ENCODE peak calls at places on chromosomes 3 and 15, in nine cellular contexts. I is coronary artery, R is ovary, E is lower leg skin, S is psoas muscle, M is mammary epithelial cell, V is A549, L is heart left ventricle, X is GM23338. J is an unnamed sample.

GRCh38 chr3:167559922-167560321 is 86.1 kb upstream of the SERPINI2 start:
- DNase-seq in R (no peak), S (no peak), E (no peak), M (no peak), L (no peak), X (no peak), I (no peak), V (no peak), J (no peak)

GRCh38 chr15:63994073-63994600 is 52.1 kb downstream of the DAPK2 start:
- DNase-seq in X (no peak), V (no peak), R (no peak), M (no peak), S (no peak), E (no peak), I (no peak), L (no peak), J (peak)

GRCh38 chr3:183224581-183224980 is 28.5 kb upstream of the B3GNT5 start:
- DNase-seq in I (no peak), R (no peak), X (no peak), S (no peak), V (no peak), M (no peak), L (no peak), E (no peak), J (no peak)

GRCh38 chr3:144362126-144362525 is 390.5 kb downstream of the DIPK2A start:
- DNase-seq in X (no peak), E (no peak), M (peak), I (no peak), R (no peak), S (no peak), L (no peak), V (no peak), J (peak)

GRCh38 chr3:127712881-127713771 is 40.4 kb downstream of the ABTB1 start:
- DNase-seq in E (no peak), S (no peak), M (no peak), R (no peak), X (no peak), L (no peak), V (no peak), I (no peak), J (no peak)

GRCh38 chr3:63967675-63968611 is 55.4 kb downstream of the PSMD6 start:
- DNase-seq in R (peak), S (peak), M (peak), L (no peak), I (no peak), X (no peak), V (no peak), E (peak), J (peak)

GRCh38 chr3:182812123-182812522 is 18.8 kb downstream of the ATP11B start:
- DNase-seq in V (no peak), M (no peak), E (no peak), R (no peak), L (no peak), X (no peak), I (no peak), S (no peak), J (no peak)

GRCh38 chr15:36785396-36785795 is 206.0 kb downstream of the CDIN1 start:
- DNase-seq in L (no peak), R (no peak), S (no peak), E (no peak), M (no peak), V (no peak), I (no peak), X (no peak), J (no peak)

GRCh38 chr3:124438813-124439212 is 291.4 kb upstream of the UMPS start:
- DNase-seq in S (no peak), E (no peak), I (no peak), M (no peak), X (peak), V (no peak), R (no peak), L (no peak), J (no peak)

GRCh38 chr15:31433101-31433500 is 106.5 kb downstream of the KLF13 start:
- DNase-seq in L (no peak), R (no peak), S (no peak), V (no peak), I (no peak), X (no peak), M (no peak), E (no peak), J (peak)

GRCh38 chr15:22808240-22808639 is 21.8 kb downstream of the NIPA1 start:
- DNase-seq in V (no peak), I (no peak), L (no peak), E (peak), X (no peak), M (no peak), R (no peak), S (no peak), J (no peak)

GRCh38 chr3:175672119-175672689 is 813.1 kb downstream of the NAALADL2 start:
- DNase-seq in V (peak), X (no peak), I (no peak), S (no peak), E (no peak), M (no peak), R (no peak), L (no peak), J (no peak)

GRCh38 chr3:184786271-184787010 is 25.5 kb upstream of the VPS8 start:
- DNase-seq in I (peak), V (no peak), L (peak), X (no peak), S (peak), R (peak), M (peak), E (peak), J (peak)

GRCh38 chr3:147613710-147614109 is 204.5 kb downstream of the ZIC1 start:
- DNase-seq in M (no peak), R (no peak), S (no peak), E (no peak), X (no peak), I (no peak), V (no peak), L (no peak), J (no peak)

GRCh38 chr3:190533511-190534282 is 19.8 kb downstream of the IL1RAP start:
- DNase-seq in M (peak), I (peak), S (peak), R (peak), X (peak), L (peak), E (peak), V (peak), J (peak)

GRCh38 chr15:43144512-43144911 is 11.1 kb downstream of the TMEM62 start:
- DNase-seq in R (no peak), I (no peak), S (no peak), X (no peak), L (no peak), V (no peak), M (no peak), E (no peak), J (no peak)

GRCh38 chr15:27815035-27815434 is 284.1 kb downstream of the OCA2 start:
- DNase-seq in X (no peak), I (peak), R (no peak), S (no peak), L (no peak), M (no peak), V (no peak), E (no peak), J (no peak)

GRCh38 chr15:88882745-88883144 is 12.6 kb downstream of the HAPLN3 start:
- DNase-seq in S (no peak), E (no peak), L (no peak), R (no peak), M (no peak), X (no peak), V (no peak), I (no peak), J (peak)

DNA sequence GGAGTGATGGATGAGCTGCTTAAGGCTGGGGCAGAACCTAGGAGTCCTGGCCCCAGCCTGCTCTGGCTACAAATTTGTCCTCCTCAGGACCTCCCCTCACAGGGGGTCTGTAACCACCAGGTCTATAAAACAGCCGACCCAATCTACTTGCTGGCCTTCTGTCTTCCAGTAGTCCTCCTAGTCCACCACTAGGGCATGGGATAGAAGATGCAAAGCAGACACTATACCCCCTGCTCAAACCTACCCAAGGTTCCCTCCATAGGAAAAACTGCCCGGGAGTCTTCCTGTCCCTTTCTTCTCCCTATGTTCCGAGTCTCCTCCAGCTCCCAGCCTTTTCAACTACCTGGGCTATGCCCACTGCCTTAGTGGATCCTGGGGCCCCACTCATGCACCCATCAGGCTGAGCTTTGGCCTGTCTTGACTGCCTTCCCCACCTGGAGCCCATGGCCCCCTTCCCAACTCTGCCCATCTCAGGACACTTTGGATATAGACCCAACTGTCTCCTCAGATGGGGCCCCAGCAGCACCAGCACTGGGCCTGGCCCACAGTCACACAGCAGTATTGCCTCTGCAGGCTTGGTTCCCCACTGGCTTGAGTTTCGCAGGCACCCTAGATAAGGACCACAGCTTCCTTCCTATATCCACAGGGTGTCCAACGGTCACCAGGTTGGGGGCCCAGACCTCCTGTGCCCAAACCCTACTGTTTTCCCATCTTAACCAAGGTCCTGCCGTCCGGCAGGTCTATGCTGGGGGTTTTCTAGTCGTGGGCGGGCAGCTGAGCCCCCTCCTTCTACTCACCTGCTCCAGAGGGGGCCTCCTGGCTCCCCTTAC is 1.1 kb downstream of the HYAL3 start:
- DNase-seq in V (peak), S (no peak), M (no peak), I (peak), L (no peak), E (no peak), X (peak), R (no peak), J (no peak)
- TF ChIP-seq CTCF in V (no peak), S (no peak), M (peak), I (no peak), L (no peak), E (no peak), X (no peak), R (no peak), J (peak)

GRCh38 chr15:48522123-48522522 is 123.4 kb downstream of the FBN1 start:
- DNase-seq in L (no peak), E (no peak), V (no peak), X (no peak), I (no peak), S (no peak), R (no peak), M (no peak), J (no peak)
- H3K4me3 ChIP-seq in L (no peak), E (no peak), V (no peak), X (no peak), I (no peak), S (no peak), R (no peak), M (no peak), J (no peak)

GRCh38 chr3:197802505-197803459 is 11.7 kb downstream of the LRCH3 start:
- DNase-seq in E (no peak), R (no peak), V (no peak), M (no peak), S (no peak), I (no peak), L (no peak), X (peak), J (no peak)
- TF ChIP-seq CTCF in E (no peak), R (no peak), V (no peak), M (no peak), S (no peak), I (no peak), L (no peak), X (peak), J (peak)

DNA sequence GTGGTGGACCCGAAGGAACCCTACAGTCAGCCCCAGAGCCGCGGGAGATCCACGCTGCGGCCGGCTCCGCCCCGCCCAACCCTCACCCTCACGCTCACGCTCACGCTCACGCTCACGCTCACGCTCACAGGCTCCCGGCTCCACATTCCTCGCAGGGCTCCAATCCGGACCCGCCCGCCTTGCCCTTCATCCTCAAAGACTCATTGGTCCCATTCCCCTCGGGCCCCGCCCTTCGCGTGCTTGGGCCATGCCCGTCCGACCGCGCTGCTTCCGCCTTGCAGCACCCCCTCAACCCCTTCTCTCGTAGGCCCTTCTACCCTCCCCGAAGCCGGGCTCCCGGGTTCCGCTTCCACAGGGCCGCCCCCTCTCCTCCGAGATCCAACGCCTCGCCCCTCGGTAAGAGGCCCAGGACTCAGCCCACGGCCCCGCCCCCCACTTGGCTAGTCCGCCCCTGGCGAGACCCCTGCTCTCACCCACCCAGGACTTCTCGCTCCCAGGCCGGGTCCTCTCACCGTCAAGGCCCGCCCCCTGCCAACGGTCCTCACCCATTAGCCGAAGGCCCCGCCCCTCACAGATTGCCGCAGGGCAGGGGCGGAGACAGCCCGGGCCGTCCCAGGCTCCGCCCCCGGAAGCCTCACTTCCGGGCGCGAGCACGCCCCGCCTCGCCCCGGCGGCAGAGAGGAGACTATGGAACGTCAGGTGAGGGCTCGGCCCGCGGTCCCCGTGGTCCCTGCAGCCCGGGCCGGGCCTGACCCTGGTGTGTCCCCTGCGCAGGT is at the start of gene APEH:
- DNase-seq in I (peak), E (peak), R (peak), S (peak), V (peak), M (peak), L (peak), X (peak), J (peak)
- H3K4me3 ChIP-seq in I (peak), E (peak), R (peak), S (peak), V (peak), M (peak), L (peak), X (peak), J (peak)